ENCODE peak calls at places on chromosomes 16 and 17, in seven cellular contexts. E, X, V, S, I, K and L are unnamed samples.

GRCh38 chr17:55774834-55775233 is 24.0 kb downstream of the PCTP start:
- DNase-seq in I (no peak), E (no peak), V (no peak), S (no peak), X (peak), K (no peak), L (no peak)

GRCh38 chr16:58644108-58644507 is 14.5 kb upstream of the CNOT1 start:
- DNase-seq in X (no peak), K (no peak), I (no peak), E (no peak), S (no peak), V (no peak), L (no peak)

GRCh38 chr17:50169121-50169764 is 3.4 kb downstream of the SGCA start:
- DNase-seq in E (no peak), I (peak), K (peak), X (peak), S (peak), V (no peak), L (peak)

GRCh38 chr16:87956169-87956770 is 5.0 kb downstream of the BANP start:
- DNase-seq in I (peak), X (peak), K (no peak), E (peak), S (peak), V (peak), L (peak)

GRCh38 chr16:75750516-75750915 is 24.2 kb upstream of the CPHXL start:
- DNase-seq in V (no peak), I (no peak), S (no peak), K (no peak), E (no peak), X (no peak), L (no peak)

GRCh38 chr16:519841-520687 is 7.4 kb upstream of the CAPN15 start:
- DNase-seq in V (no peak), K (no peak), S (no peak), X (no peak), E (no peak), I (no peak), L (no peak)

GRCh38 chr17:12983986-12984932 is 33.6 kb downstream of the ELAC2 start:
- DNase-seq in I (no peak), E (peak), S (no peak), K (no peak), X (no peak), V (peak), L (peak)

GRCh38 chr16:11779074-11779473 is 18.0 kb downstream of the ZC3H7A start:
- DNase-seq in V (no peak), E (no peak), K (no peak), X (no peak), I (no peak), S (no peak), L (no peak)

GRCh38 chr16:11791144-11791828 is 5.8 kb downstream of the ZC3H7A start:
- DNase-seq in E (no peak), S (no peak), I (no peak), X (no peak), K (no peak), V (no peak), L (peak)